ENCODE peak calls at places on chromosomes 12 and 14, in seven cellular contexts. One of them, this sample, is unnamed.

GRCh38 chr12:79331870-79332269 is 358.9 kb downstream of the PAWR start:
- DNase-seq in neural progenitor cell: no peak
- DNase-seq in GM23338: no peak
- DNase-seq in AG10803: peak; percentile 15
- DNase-seq in uterus: no peak
- DNase-seq in fibroblast of pulmonary artery: peak; percentile 9
- DNase-seq in adrenal gland: no peak
- DNase-seq in this sample: no peak

GRCh38 chr12:42756841-42757661 is 167.5 kb upstream of the PRICKLE1 start:
- DNase-seq in GM23338: peak; percentile 92
- DNase-seq in uterus: peak; percentile 36
- DNase-seq in AG10803: peak; percentile 86
- DNase-seq in fibroblast of pulmonary artery: peak; percentile 80
- DNase-seq in adrenal gland: no peak
- DNase-seq in neural progenitor cell: peak; percentile 76
- DNase-seq in this sample: no peak

GRCh38 chr12:105882404-105882803 is 256.4 kb downstream of the NUAK1 start:
- DNase-seq in adrenal gland: no peak
- DNase-seq in GM23338: peak; percentile 20
- DNase-seq in fibroblast of pulmonary artery: peak; percentile 55
- DNase-seq in uterus: peak; percentile 69
- DNase-seq in AG10803: peak; percentile 87
- DNase-seq in neural progenitor cell: peak; percentile 32
- DNase-seq in this sample: peak; percentile 38

GRCh38 chr12:29591140-29592020 is 93.9 kb upstream of the OVCH1 start:
- DNase-seq in neural progenitor cell: peak; percentile 62
- DNase-seq in fibroblast of pulmonary artery: peak; percentile 61
- DNase-seq in adrenal gland: no peak
- DNase-seq in AG10803: peak; percentile 9
- DNase-seq in uterus: no peak
- DNase-seq in GM23338: peak; percentile 77
- DNase-seq in this sample: peak; percentile 29

GRCh38 chr12:79527498-79527897 is 163.3 kb downstream of the PAWR start:
- DNase-seq in neural progenitor cell: no peak
- DNase-seq in GM23338: no peak
- DNase-seq in adrenal gland: no peak
- DNase-seq in AG10803: no peak
- DNase-seq in fibroblast of pulmonary artery: no peak
- DNase-seq in uterus: no peak
- DNase-seq in this sample: no peak

GRCh38 chr12:26452511-26452910 is 257.1 kb downstream of the SSPN start:
- DNase-seq in GM23338: no peak
- DNase-seq in uterus: no peak
- DNase-seq in adrenal gland: no peak
- DNase-seq in fibroblast of pulmonary artery: no peak
- DNase-seq in neural progenitor cell: no peak
- DNase-seq in AG10803: no peak
- DNase-seq in this sample: no peak

GRCh38 chr12:57640156-57641042 is 7.4 kb upstream of the B4GALNT1 start:
- DNase-seq in fibroblast of pulmonary artery: no peak
- DNase-seq in neural progenitor cell: no peak
- DNase-seq in AG10803: peak; percentile 13
- DNase-seq in uterus: no peak
- DNase-seq in adrenal gland: no peak
- DNase-seq in GM23338: no peak
- DNase-seq in this sample: no peak

GRCh38 chr12:115383668-115384067 is 699.7 kb upstream of the TBX3 start:
- DNase-seq in AG10803: peak; percentile 34
- DNase-seq in GM23338: no peak
- DNase-seq in neural progenitor cell: no peak
- DNase-seq in fibroblast of pulmonary artery: peak; percentile 69
- DNase-seq in adrenal gland: peak; percentile 81
- DNase-seq in uterus: no peak
- DNase-seq in this sample: no peak

GRCh38 chr12:107448198-107448597 is 237.4 kb upstream of the PWP1 start:
- DNase-seq in adrenal gland: peak; percentile 43
- DNase-seq in uterus: no peak
- DNase-seq in neural progenitor cell: peak; percentile 73
- DNase-seq in GM23338: peak; percentile 80
- DNase-seq in fibroblast of pulmonary artery: peak; percentile 16
- DNase-seq in AG10803: no peak
- DNase-seq in this sample: no peak

GRCh38 chr14:91438845-91439244 is 21.2 kb upstream of the CCDC88C start:
- DNase-seq in neural progenitor cell: no peak
- DNase-seq in fibroblast of pulmonary artery: no peak
- DNase-seq in adrenal gland: no peak
- DNase-seq in AG10803: no peak
- DNase-seq in uterus: no peak
- DNase-seq in GM23338: no peak
- DNase-seq in this sample: no peak

GRCh38 chr14:91084516-91084915 is 24.1 kb upstream of the RPS6KA5 start:
- DNase-seq in AG10803: no peak
- DNase-seq in GM23338: no peak
- DNase-seq in uterus: no peak
- DNase-seq in neural progenitor cell: no peak
- DNase-seq in fibroblast of pulmonary artery: no peak
- DNase-seq in adrenal gland: no peak
- DNase-seq in this sample: no peak

GRCh38 chr12:46858368-46858767 is 32.6 kb upstream of the SLC38A4 start:
- DNase-seq in AG10803: no peak
- DNase-seq in adrenal gland: no peak
- DNase-seq in uterus: no peak
- DNase-seq in neural progenitor cell: peak; percentile 16
- DNase-seq in GM23338: peak; percentile 62
- DNase-seq in fibroblast of pulmonary artery: no peak
- DNase-seq in this sample: no peak

GRCh38 chr12:48883305-48884171 is 17.9 kb upstream of the RND1 start:
- DNase-seq in GM23338: peak; percentile 88
- DNase-seq in uterus: no peak
- DNase-seq in neural progenitor cell: peak; percentile 98
- DNase-seq in AG10803: no peak
- DNase-seq in fibroblast of pulmonary artery: peak; percentile 63
- DNase-seq in adrenal gland: no peak
- DNase-seq in this sample: no peak

GRCh38 chr12:94379479-94380113 is 80.1 kb downstream of the CEP83 start:
- DNase-seq in neural progenitor cell: no peak
- DNase-seq in GM23338: no peak
- DNase-seq in AG10803: no peak
- DNase-seq in adrenal gland: no peak
- DNase-seq in uterus: no peak
- DNase-seq in fibroblast of pulmonary artery: no peak
- DNase-seq in this sample: no peak

GRCh38 chr12:82425241-82425640 is 66.9 kb downstream of the METTL25 start:
- DNase-seq in uterus: no peak
- DNase-seq in AG10803: peak; percentile 74
- DNase-seq in GM23338: no peak
- DNase-seq in adrenal gland: no peak
- DNase-seq in neural progenitor cell: no peak
- DNase-seq in fibroblast of pulmonary artery: peak; percentile 62
- DNase-seq in this sample: no peak

GRCh38 chr14:48274826-48275225 is 599.4 kb upstream of the MDGA2 start:
- DNase-seq in AG10803: no peak
- DNase-seq in fibroblast of pulmonary artery: no peak
- DNase-seq in adrenal gland: no peak
- DNase-seq in neural progenitor cell: no peak
- DNase-seq in GM23338: no peak
- DNase-seq in uterus: no peak
- DNase-seq in this sample: no peak

GRCh38 chr14:24690492-24690891 is 56.5 kb upstream of the GZMB start:
- DNase-seq in neural progenitor cell: peak; percentile 44
- DNase-seq in AG10803: no peak
- DNase-seq in uterus: no peak
- DNase-seq in fibroblast of pulmonary artery: no peak
- DNase-seq in GM23338: peak; percentile 87
- DNase-seq in adrenal gland: no peak
- DNase-seq in this sample: no peak

GRCh38 chr14:30410986-30411385 is 148.0 kb upstream of the G2E3 start:
- DNase-seq in AG10803: no peak
- DNase-seq in GM23338: no peak
- DNase-seq in uterus: no peak
- DNase-seq in neural progenitor cell: no peak
- DNase-seq in fibroblast of pulmonary artery: no peak
- DNase-seq in adrenal gland: no peak
- DNase-seq in this sample: no peak

GRCh38 chr12:69779928-69780327 is 41.3 kb downstream of the RAB3IP start:
- DNase-seq in fibroblast of pulmonary artery: peak; percentile 69
- DNase-seq in AG10803: peak; percentile 11
- DNase-seq in GM23338: peak; percentile 81
- DNase-seq in uterus: no peak
- DNase-seq in adrenal gland: no peak
- DNase-seq in neural progenitor cell: peak; percentile 53
- DNase-seq in this sample: no peak

DNA sequence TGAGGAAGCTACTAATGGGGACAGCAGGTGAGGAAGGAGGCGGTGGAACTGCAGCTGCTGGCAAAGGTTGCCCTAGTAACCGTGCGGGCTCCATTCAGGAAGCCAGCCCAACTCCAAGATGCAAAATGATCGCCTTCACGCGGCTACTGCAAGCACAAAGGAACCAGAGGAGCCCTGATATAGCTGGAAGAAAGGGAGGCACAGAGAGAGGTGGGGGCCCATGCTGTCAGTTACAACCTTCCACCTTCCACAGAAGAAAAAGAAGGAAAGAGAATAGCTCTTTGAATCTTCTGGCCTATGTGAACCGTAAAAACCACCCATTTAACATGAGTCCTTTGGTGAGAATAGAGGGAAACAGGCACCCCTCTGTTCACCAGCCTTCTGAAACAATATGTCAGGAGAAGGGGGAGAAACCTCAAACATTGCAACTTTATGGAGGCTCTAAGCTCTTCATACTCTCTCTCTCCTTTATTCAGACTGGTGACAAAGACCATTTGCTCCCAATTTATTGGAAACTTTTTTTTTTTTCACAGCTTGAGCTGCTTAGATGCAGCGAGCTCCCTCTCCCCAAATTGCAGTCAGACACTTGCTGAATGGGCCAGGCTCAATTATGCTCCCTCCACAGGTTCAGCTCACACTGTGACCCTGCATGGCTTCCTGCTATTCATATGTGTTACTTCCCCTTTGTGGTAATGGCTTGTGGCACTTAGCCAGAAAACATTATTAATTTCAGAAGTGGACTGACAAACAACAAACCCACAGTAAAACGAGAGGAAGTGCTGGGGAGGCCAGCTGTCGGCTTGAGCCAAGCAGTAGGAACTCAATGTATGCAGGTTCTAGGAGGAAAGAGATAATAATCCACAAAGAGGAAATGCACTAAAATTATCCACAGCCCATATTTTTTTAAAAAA is 6.2 kb downstream of the DUSP6 start:
- DNase-seq in fibroblast of pulmonary artery: peak; percentile 90
- DNase-seq in neural progenitor cell: peak; percentile 83
- DNase-seq in uterus: peak; percentile 47
- DNase-seq in GM23338: peak; percentile 90
- DNase-seq in adrenal gland: peak; percentile 52
- DNase-seq in AG10803: peak; percentile 59
- DNase-seq in this sample: peak; percentile 74
- TF ChIP-seq CTCF in fibroblast of pulmonary artery: no peak
- TF ChIP-seq CTCF in neural progenitor cell: no peak
- TF ChIP-seq CTCF in uterus: no peak
- TF ChIP-seq CTCF in GM23338: no peak
- TF ChIP-seq CTCF in adrenal gland: no peak
- TF ChIP-seq CTCF in AG10803: no peak
- TF ChIP-seq CTCF in this sample: no peak

DNA sequence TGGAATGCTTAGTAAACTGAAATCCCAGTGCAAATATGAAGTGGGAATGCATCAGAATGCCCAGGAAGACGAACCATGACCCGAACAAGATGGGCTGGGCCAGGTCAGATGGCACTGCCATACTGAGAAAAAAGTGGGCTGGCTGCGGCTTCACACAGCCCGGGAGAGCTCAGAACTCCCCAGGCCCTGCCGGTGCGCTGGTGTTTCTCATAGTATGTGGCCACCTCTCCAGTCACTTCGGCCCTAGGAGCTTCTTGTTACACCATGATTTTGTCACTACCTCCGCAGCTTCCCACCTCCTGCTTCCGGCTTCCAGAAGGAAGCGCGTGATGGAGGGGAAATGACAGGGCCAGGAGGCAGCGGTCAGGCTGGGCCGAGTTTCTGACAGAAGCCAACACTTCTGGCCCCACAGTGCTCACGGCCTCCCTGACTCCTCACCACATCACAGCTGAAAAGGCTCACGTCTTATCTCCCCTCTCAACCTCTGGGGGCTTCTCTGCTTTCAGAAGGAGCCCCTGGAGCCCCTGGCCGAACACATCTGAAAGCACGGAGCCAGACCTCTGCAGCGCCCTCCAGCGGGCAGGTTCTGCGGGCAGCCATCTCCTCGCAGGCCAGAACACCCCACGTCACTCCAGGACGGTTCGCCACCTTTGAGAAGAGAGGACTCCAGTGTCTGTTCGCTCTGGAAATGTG is 30.7 kb downstream of the DAD1 start:
- DNase-seq in uterus: no peak
- DNase-seq in neural progenitor cell: peak; percentile 35
- DNase-seq in AG10803: no peak
- DNase-seq in adrenal gland: no peak
- DNase-seq in GM23338: peak; percentile 79
- DNase-seq in fibroblast of pulmonary artery: no peak
- DNase-seq in this sample: no peak
- TF ChIP-seq CTCF in uterus: no peak
- TF ChIP-seq CTCF in neural progenitor cell: peak; percentile 44
- TF ChIP-seq CTCF in AG10803: peak; percentile 12
- TF ChIP-seq CTCF in adrenal gland: no peak
- TF ChIP-seq CTCF in GM23338: peak; percentile 79
- TF ChIP-seq CTCF in fibroblast of pulmonary artery: peak; percentile 25
- TF ChIP-seq CTCF in this sample: no peak

DNA sequence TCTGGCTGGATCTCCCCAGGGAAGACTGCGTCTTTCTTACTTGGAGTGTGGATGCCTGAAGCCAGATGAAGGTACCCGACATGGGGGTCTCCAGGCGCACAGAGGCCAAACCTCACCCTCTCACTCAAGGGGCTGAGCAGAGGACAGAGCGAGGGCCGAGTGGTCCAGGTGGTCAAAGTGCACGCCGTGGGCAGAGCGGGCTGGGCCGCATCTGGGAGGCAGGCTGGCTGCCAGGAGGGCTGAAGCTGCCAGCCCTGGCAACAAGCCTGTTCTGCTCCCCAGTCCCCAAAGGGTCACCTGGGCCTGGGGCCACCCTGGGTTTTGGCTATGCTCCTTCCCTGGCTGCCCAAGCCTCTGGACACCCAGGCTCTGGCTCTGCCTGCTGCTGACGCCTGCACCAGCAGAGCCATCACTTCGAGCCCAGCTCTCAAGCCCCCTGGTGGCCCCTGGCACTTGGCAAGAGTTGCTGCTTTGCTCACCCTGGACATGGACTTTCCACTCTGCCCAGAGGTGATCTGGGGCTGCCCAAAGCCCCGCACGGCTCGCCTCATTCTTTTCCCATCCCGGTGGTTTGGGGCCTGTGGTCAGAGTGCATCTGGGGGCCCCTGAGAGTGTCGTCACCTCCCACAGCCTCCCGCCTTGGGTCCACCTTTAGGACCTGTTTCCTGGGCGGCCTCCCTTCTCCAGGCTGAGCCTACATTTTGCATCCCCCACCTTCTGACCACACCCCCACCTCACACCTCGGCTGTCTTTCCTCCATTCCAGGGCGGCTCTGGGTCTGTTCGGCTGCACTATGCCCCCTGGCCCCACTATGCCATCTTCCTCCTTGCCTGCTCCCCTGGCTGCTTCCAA is 2.8 kb downstream of the ADSS1 start:
- DNase-seq in uterus: no peak
- DNase-seq in neural progenitor cell: no peak
- DNase-seq in AG10803: no peak
- DNase-seq in adrenal gland: no peak
- DNase-seq in GM23338: peak; percentile 42
- DNase-seq in fibroblast of pulmonary artery: no peak
- DNase-seq in this sample: no peak
- TF ChIP-seq CTCF in uterus: no peak
- TF ChIP-seq CTCF in neural progenitor cell: peak; percentile 23
- TF ChIP-seq CTCF in AG10803: no peak
- TF ChIP-seq CTCF in adrenal gland: no peak
- TF ChIP-seq CTCF in GM23338: peak; percentile 26
- TF ChIP-seq CTCF in fibroblast of pulmonary artery: peak; percentile 18
- TF ChIP-seq CTCF in this sample: no peak

GRCh38 chr12:5073054-5073453 is 29.4 kb downstream of the KCNA5 start:
- DNase-seq in GM23338: no peak
- DNase-seq in adrenal gland: no peak
- DNase-seq in AG10803: no peak
- DNase-seq in neural progenitor cell: no peak
- DNase-seq in fibroblast of pulmonary artery: no peak
- DNase-seq in uterus: no peak
- DNase-seq in this sample: no peak
- TF ChIP-seq CTCF in GM23338: peak; percentile 42
- TF ChIP-seq CTCF in adrenal gland: no peak
- TF ChIP-seq CTCF in AG10803: no peak
- TF ChIP-seq CTCF in neural progenitor cell: no peak
- TF ChIP-seq CTCF in fibroblast of pulmonary artery: peak; percentile 7
- TF ChIP-seq CTCF in uterus: no peak
- TF ChIP-seq CTCF in this sample: no peak

This sample was measured in tibial nerve.